ENCODE peak calls at places on chromosomes 3 and 15, in four cellular contexts. P is ACHN; B is NCI-H1092; Q is activated naive CD4-positive, alpha-beta T cell. U is an unnamed sample.

GRCh38 chr15:79674124-79674465 is 222.7 kb downstream of the MTHFS start:
- DNase-seq in P (no peak), B (no peak), Q (no peak), U (no peak)

GRCh38 chr3:129593595-129594339 is 12.7 kb downstream of the PLXND1 start:
- DNase-seq in P (no peak), B (peak; percentile 92), Q (peak; percentile 20), U (peak; percentile 54)

GRCh38 chr3:74021451-74021850 is 396.7 kb upstream of the PDZRN3 start:
- DNase-seq in P (no peak), B (no peak), Q (no peak), U (no peak)

GRCh38 chr3:44870375-44871061 is 3.9 kb upstream of the TGM4 start:
- DNase-seq in P (no peak), B (peak; percentile 78), Q (no peak), U (no peak)

GRCh38 chr3:10845839-10846656 is 30.0 kb downstream of the SLC6A11 start:
- DNase-seq in P (no peak), B (no peak), Q (no peak), U (no peak)

GRCh38 chr3:42025388-42026138 is 63.7 kb upstream of the ULK4 start:
- DNase-seq in P (no peak), B (peak; percentile 71), Q (no peak), U (peak; percentile 79)

GRCh38 chr15:88623061-88623460 is 1.9 kb downstream of the AEN start:
- DNase-seq in P (peak; percentile 81), B (no peak), Q (no peak), U (no peak)

GRCh38 chr15:60908888-60909287 is 320.2 kb downstream of the RORA start:
- DNase-seq in P (no peak), B (no peak), Q (no peak), U (no peak)

GRCh38 chr3:142857056-142857455 is 31.8 kb downstream of the PCOLCE2 start:
- DNase-seq in P (peak; percentile 79), B (no peak), Q (no peak), U (peak; percentile 90)

U was measured in NCI-H524 treated with DMSO at 0.1 percent for 48 hours.